ENCODE peak calls at places on chromosomes 4 and X, in four cellular contexts. W is pancreas, C is brain microvascular endothelial cell, U is A549. N is an unnamed sample.

GRCh38 chr4:17055788-17056187 is 157.3 kb upstream of the LDB2 start:
- DNase-seq in W (no peak), U (no peak), C (peak; percentile 85), N (no peak)

GRCh38 chr4:116439330-116439729 is 646.0 kb downstream of the TRAM1L1 start:
- DNase-seq in U (no peak), W (no peak), C (no peak), N (no peak)

GRCh38 chr4:142846105-142846728 is at the start of gene INPP4B:
- DNase-seq in C (peak; percentile 54), W (peak; percentile 16), U (no peak), N (peak; percentile 52)

GRCh38 chrX:153395613-153396319 is 5.4 kb downstream of the PNMA6E start:
- DNase-seq in W (no peak), C (no peak), U (no peak), N (no peak)

GRCh38 chr4:14990484-14990883 is 11.8 kb upstream of the CPEB2 start:
- DNase-seq in U (no peak), C (no peak), W (no peak), N (no peak)

GRCh38 chr4:122617597-122618593 is 3.0 kb downstream of the IL21 start:
- DNase-seq in C (no peak), U (no peak), W (no peak), N (no peak)

GRCh38 chr4:169272265-169272886 is 1.6 kb upstream of the SH3RF1 start:
- DNase-seq in U (no peak), W (no peak), C (peak; percentile 59), N (peak; percentile 39)

GRCh38 chrX:69137371-69137881 is 27.8 kb downstream of the PJA1 start:
- DNase-seq in W (no peak), U (no peak), C (peak; percentile 21), N (no peak)

GRCh38 chr4:73434311-73434710 is 1.7 kb upstream of the AFP start:
- DNase-seq in C (no peak), W (no peak), U (peak; percentile 4), N (no peak)

GRCh38 chrX:87409113-87409841 is 108.3 kb upstream of the KLHL4 start:
- DNase-seq in C (peak; percentile 78), U (peak; percentile 36), W (peak; percentile 65), N (no peak)

GRCh38 chrX:129462707-129463106 is 60.6 kb downstream of the SMARCA1 start:
- DNase-seq in W (no peak), U (peak; percentile 5), C (no peak), N (no peak)

GRCh38 chr4:85491527-85491926 is 16.6 kb downstream of the ARHGAP24 start:
- DNase-seq in W (no peak), C (no peak), U (no peak), N (no peak)

GRCh38 chr4:109989044-109989443 is 76.4 kb downstream of the EGF start:
- DNase-seq in W (no peak), U (no peak), C (no peak), N (no peak)

GRCh38 chrX:53294024-53294648 is 12.8 kb upstream of the IQSEC2 start:
- DNase-seq in C (peak; percentile 7), W (no peak), U (no peak), N (no peak)

GRCh38 chrX:129984196-129984962 is 1.9 kb downstream of the BCORL1 start:
- DNase-seq in W (peak; percentile 20), U (peak; percentile 71), C (no peak), N (peak; percentile 18)

GRCh38 chrX:153379508-153379907 is 21.6 kb downstream of the PNMA6E start:
- DNase-seq in C (no peak), U (no peak), W (no peak), N (no peak)

GRCh38 chrX:109270580-109271484 is 211.1 kb downstream of the GUCY2F start:
- DNase-seq in C (peak; percentile 55), U (no peak), W (no peak), N (peak; percentile 78)

GRCh38 chrX:131746491-131746968 is 202.7 kb downstream of the OR13H1 start:
- DNase-seq in U (peak; percentile 47), C (peak; percentile 67), W (no peak), N (peak; percentile 83)

GRCh38 chr4:18917689-18918088 is 896.1 kb upstream of the LCORL start:
- DNase-seq in W (no peak), C (peak; percentile 88), U (no peak), N (no peak)

GRCh38 chrX:48818866-48819265 is 7.4 kb upstream of the ERAS start:
- DNase-seq in U (no peak), W (no peak), C (no peak), N (no peak)

GRCh38 chr4:1315838-1316536 is 26.3 kb downstream of the MAEA start:
- DNase-seq in U (no peak), W (no peak), C (no peak), N (no peak)

GRCh38 chrX:3713225-3713936 is at the start of gene PRKX:
- DNase-seq in U (peak; percentile 43), C (peak; percentile 18), W (peak; percentile 34), N (peak; percentile 87)

GRCh38 chrX:69136546-69137331 is 28.5 kb downstream of the PJA1 start:
- DNase-seq in W (no peak), U (no peak), C (no peak), N (no peak)

GRCh38 chr4:163693776-163694175 is 199.3 kb downstream of the TMA16 start:
- DNase-seq in W (no peak), C (peak; percentile 72), U (no peak), N (no peak)

GRCh38 chr4:140049024-140049923 is 104.7 kb downstream of the MAML3 start:
- DNase-seq in U (peak; percentile 48), W (peak; percentile 38), C (peak; percentile 55), N (peak; percentile 18)

GRCh38 chr4:995311-996026 is 2.3 kb upstream of the SLC26A1 start:
- DNase-seq in W (peak; percentile 5), U (no peak), C (no peak), N (no peak)

GRCh38 chr4:76950052-76950845 is 697 bp downstream of the SEPTIN11 start:
- DNase-seq in U (peak; percentile 19), W (peak; percentile 33), C (no peak), N (peak; percentile 67)
- TF ChIP-seq CTCF in U (no peak), W (no peak), C (peak; percentile 7), N (peak; percentile 31)

GRCh38 chrX:51395474-51395806 is 62.8 kb downstream of the NUDT10 start:
- DNase-seq in C (no peak), U (no peak), W (peak; percentile 3), N (no peak)
- H3K4me3 ChIP-seq in C (no peak overlapping the region), U (no peak overlapping the region), W (peak overlapping the region; percentile 48), N (no peak overlapping the region)

DNA sequence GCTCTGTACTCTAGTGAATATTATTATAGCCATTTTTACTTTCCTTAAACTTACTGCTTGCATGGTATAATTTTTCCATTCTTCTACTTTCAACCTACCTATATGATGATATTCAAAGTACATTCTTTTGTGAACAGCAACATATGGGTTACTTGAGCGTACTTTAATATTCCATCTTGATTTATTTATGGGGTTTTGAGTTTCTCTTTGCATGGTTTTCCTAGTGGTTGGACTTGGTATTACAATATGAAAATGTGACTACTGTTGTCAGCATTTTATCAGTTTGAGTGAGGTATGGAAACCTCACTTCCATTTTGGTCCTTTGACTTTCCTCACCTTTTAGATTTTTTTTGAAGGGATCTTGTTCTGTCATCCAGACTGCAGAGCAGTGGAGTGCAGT is 35.9 kb downstream of the ADGRG4 start:
- DNase-seq in U (no peak), W (no peak), C (no peak), N (no peak)
- TF ChIP-seq CTCF in U (no peak), W (no peak), C (no peak), N (peak; percentile 26)

GRCh38 chr4:159429693-159430035 is 326.8 kb downstream of the RAPGEF2 start:
- DNase-seq in U (no peak), C (no peak), W (no peak), N (no peak)

GRCh38 chr4:159428293-159428692 is 325.4 kb downstream of the RAPGEF2 start:
- DNase-seq in U (no peak), C (no peak), W (no peak), N (no peak)

GRCh38 chr4:159425749-159426376 is 323.0 kb downstream of the RAPGEF2 start:
- DNase-seq in U (no peak), W (no peak), C (no peak), N (no peak)

GRCh38 chr4:159430896-159431295 is 328.0 kb downstream of the RAPGEF2 start:
- DNase-seq in C (no peak), W (no peak), U (no peak), N (no peak)

DNA sequence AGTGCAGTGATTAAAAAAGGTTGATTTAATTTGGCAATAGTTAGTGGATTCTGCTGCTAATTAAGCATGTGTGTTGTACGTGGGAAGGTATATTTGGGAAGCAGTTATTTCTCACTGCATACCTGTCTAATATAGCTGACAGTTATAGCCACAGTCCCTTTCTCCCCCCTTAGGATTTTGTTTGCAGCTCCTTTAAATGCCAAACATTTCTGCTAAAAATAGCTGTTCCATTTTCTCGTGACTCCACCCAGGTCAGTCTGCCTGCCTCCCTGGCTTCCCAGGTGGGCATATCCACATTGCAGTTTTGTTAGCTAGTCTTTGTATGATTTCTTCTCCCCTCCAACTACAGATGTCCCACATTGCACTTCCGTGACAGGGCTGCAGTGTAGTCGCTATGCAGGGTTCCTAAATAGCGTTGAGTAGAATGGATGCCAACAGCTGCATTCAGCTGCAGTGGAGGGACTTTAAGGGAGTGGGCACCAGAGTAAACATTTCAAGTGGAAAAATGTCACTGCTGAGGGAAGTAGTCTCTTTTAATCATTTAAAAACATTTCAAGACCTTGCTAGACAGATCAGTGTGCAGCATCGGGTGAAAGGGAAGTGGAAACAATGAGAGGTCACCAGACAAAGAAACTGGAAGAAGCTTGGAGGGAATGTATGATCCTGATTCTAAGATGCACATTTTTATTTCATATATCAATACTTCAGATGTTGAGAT is 326.3 kb downstream of the RAPGEF2 start:
- DNase-seq in U (no peak), C (no peak), W (no peak), N (no peak)
- H3K4me3 ChIP-seq in U (no peak overlapping the region), C (no peak overlapping the region), W (no peak overlapping the region), N (no peak overlapping the region)

DNA sequence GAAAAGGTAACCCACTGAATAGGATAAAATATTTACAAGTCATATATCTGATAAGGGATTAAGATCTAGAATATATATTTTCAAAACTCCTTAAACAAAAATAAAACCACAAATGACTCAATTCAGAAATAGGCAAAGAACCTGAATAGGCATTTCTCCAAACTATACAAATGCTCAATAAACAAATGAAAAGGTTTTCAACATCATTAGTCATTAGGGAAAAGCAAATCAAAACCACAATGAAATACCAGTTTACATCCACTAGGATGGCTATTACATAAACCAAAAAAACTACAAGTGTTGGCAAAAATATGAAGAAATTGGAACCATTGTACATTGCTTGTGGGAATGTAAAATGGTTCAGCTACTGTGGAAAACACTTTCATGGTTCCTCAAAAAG is 167.0 kb upstream of the GALNT7 start:
- DNase-seq in W (no peak), U (no peak), C (no peak), N (no peak)
- TF ChIP-seq CTCF in W (no peak), U (no peak), C (no peak), N (no peak)

GRCh38 chr4:120816385-120816784 is 106.1 kb downstream of the PRDM5 start:
- DNase-seq in U (no peak), C (no peak), W (no peak), N (no peak)
- H3K4me3 ChIP-seq in U (no peak overlapping the region), C (no peak overlapping the region), W (no peak overlapping the region), N (no peak overlapping the region)

GRCh38 chr4:132284910-132285426 is 864.1 kb upstream of the PCDH10 start:
- DNase-seq in U (no peak), C (no peak), W (no peak), N (no peak)
- TF ChIP-seq CTCF in U (no peak), C (no peak), W (no peak), N (no peak)